ENCODE peak calls at places on chromosomes 1 and 21, in six cellular contexts. O is esophagus muscularis mucosa, I is H1, E is transverse colon, M is upper lobe of left lung, G is K562. T is an unnamed sample.
A peak's percentile ranks its signal among the peaks of the same experiment; 100 is the strongest.

GRCh38 chr1:162973381-162973795 is 95.8 kb upstream of the RGS4 start:
- DNase-seq in O (no peak), I (no peak), E (no peak), M (no peak), G (no peak), T (no peak)

GRCh38 chr1:231240531-231240882 is 505 bp upstream of the GNPAT start:
- DNase-seq in O (no peak), I (no peak), E (no peak), M (no peak), G (no peak), T (no peak)

GRCh38 chr1:201896951-201897391 is 8.3 kb downstream of the SHISA4 start:
- DNase-seq in O (no peak), I (no peak), E (peak; percentile 44), M (no peak), G (no peak), T (peak; percentile 40)

GRCh38 chr1:23807453-23807852 is 6.9 kb upstream of the GALE start:
- DNase-seq in O (no peak), I (no peak), E (no peak), M (no peak), G (no peak), T (no peak)

GRCh38 chr1:180675586-180675985 is 43.8 kb downstream of the XPR1 start:
- DNase-seq in O (no peak), I (no peak), E (no peak), M (no peak), G (no peak), T (no peak)

GRCh38 chr21:16460936-16461335 is 731.2 kb downstream of the USP25 start:
- DNase-seq in O (no peak), I (no peak), E (no peak), M (no peak), G (no peak), T (no peak)

GRCh38 chr1:224894915-224895314 is 34.6 kb upstream of the DNAH14 start:
- DNase-seq in O (peak; percentile 66), I (no peak), E (no peak), M (no peak), G (peak; percentile 39), T (no peak)

GRCh38 chr21:14259669-14260458 is 43.9 kb downstream of the RBM11 start:
- DNase-seq in O (no peak), I (no peak), E (no peak), M (no peak), G (peak; percentile 26), T (no peak)

GRCh38 chr21:42277593-42277992 is 37.6 kb downstream of the TFF3 start:
- DNase-seq in O (no peak), I (no peak), E (no peak), M (no peak), G (no peak), T (no peak)

GRCh38 chr1:28855046-28855445 is 43.1 kb downstream of the OPRD1 start:
- DNase-seq in O (no peak), I (no peak), E (no peak), M (no peak), G (no peak), T (no peak)

GRCh38 chr1:151547119-151547899 is 7.2 kb downstream of the TUFT1 start:
- DNase-seq in O (no peak), I (no peak), E (peak; percentile 81), M (no peak), G (no peak), T (peak; percentile 49)

GRCh38 chr21:43933680-43934079 is 68.7 kb downstream of the AGPAT3 start:
- DNase-seq in O (no peak), I (no peak), E (no peak), M (peak; percentile 65), G (no peak), T (no peak)

GRCh38 chr1:183812111-183812510 is 7.2 kb downstream of the RGL1 start:
- DNase-seq in O (no peak), I (no peak), E (no peak), M (no peak), G (no peak), T (no peak)

GRCh38 chr1:5980314-5981008 is 11.8 kb downstream of the NPHP4 start:
- DNase-seq in O (no peak), I (peak; percentile 66), E (no peak), M (no peak), G (peak; percentile 78), T (no peak)

GRCh38 chr1:111448918-111449702 is at the start of the genes ATP5PB and WDR77:
- DNase-seq in O (peak; percentile 99), I (peak; percentile 94), E (peak; percentile 95), M (peak; percentile 88), G (peak; percentile 97), T (peak; percentile 94)

GRCh38 chr1:89873757-89874156 is 52.9 kb downstream of the LRRC8D start:
- DNase-seq in O (no peak), I (no peak), E (no peak), M (no peak), G (no peak), T (no peak)

GRCh38 chr1:211944733-211945500 is 90.4 kb downstream of the INTS7 start:
- DNase-seq in O (no peak), I (peak; percentile 41), E (peak; percentile 74), M (no peak), G (no peak), T (no peak)

GRCh38 chr1:111743679-111744101 is 4.5 kb upstream of the INKA2 start:
- DNase-seq in O (peak; percentile 89), I (no peak), E (no peak), M (no peak), G (no peak), T (no peak)

GRCh38 chr1:32568929-32569328 is 29.7 kb downstream of the ZBTB8A start:
- DNase-seq in O (no peak), I (no peak), E (no peak), M (no peak), G (no peak), T (no peak)

GRCh38 chr21:39265603-39266002 is 47.8 kb downstream of the BRWD1 start:
- DNase-seq in O (no peak), I (no peak), E (no peak), M (no peak), G (no peak), T (no peak)

GRCh38 chr1:182993746-182994145 is 29.5 kb upstream of the LAMC1 start:
- DNase-seq in O (no peak), I (no peak), E (no peak), M (no peak), G (no peak), T (no peak)

GRCh38 chr1:181483084-181483559 is at the start of gene CACNA1E:
- DNase-seq in O (no peak), I (no peak), E (no peak), M (no peak), G (no peak), T (no peak)

GRCh38 chr1:1432566-1432950 is 2.9 kb upstream of the VWA1 start:
- DNase-seq in O (no peak), I (no peak), E (no peak), M (peak; percentile 76), G (no peak), T (peak; percentile 61)

GRCh38 chr1:1434131-1434811 is 1.2 kb upstream of the VWA1 start:
- DNase-seq in O (no peak), I (no peak), E (peak; percentile 53), M (peak; percentile 92), G (no peak), T (peak; percentile 82)

GRCh38 chr1:1431845-1432565 is 3.5 kb upstream of the VWA1 start:
- DNase-seq in O (no peak), I (no peak), E (peak; percentile 74), M (peak; percentile 82), G (peak; percentile 65), T (peak; percentile 57)

GRCh38 chr1:1433804-1434130 is 1.7 kb upstream of the VWA1 start:
- DNase-seq in O (no peak), I (no peak), E (no peak), M (no peak), G (no peak), T (peak; percentile 72)

DNA sequence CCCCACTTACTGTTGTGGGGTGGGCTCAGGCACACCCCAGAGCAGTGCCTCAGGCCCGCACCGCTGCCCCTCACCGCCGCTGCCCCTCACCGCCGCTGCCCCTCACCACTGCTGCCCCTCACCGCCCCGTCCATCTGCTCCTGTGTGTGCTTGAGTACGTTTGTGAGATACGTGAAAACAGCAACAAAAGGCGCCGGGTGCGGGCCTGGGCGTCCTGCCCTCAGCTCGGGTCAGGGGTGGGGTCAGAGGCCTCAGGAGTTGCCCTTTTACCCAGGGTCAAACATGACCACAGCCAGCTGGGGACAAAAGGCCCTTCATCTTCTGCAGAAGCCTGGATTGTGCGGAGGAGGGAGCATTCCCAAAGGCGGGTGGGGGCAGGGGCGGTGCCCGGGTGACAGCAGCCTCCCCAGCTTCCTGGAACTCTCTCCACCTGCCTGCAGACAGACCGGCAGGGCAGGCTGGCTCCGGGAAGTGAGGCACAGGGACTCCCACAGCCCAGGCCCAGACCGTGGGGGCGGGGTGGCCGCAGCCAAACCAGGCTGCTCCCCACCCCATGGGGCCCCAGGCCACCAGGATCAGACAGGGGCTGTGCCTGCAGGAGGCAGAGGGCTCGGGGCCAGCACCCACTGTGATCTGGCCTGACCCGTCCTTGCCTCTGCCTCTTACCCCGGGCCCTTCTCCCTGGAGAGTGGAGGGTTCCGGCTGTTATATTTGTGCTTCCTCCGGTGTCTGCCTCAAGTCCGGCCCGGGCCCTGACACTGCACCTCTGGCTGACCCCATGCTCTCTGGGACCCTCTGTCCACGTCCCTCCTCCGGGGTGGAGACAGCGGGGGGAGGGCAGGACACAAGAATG is 2.3 kb upstream of the VWA1 start:
- DNase-seq in O (peak; percentile 94), I (no peak), E (peak; percentile 93), M (peak; percentile 94), G (peak; percentile 90), T (peak; percentile 67)
- TF ChIP-seq EP300 in O (peak; percentile 93), I (no peak), E (peak; percentile 93), M (no peak), G (peak; percentile 59), T (no peak)

GRCh38 chr1:43073490-43074230 is 98.4 kb downstream of the EBNA1BP2 start:
- DNase-seq in O (no peak), I (peak; percentile 59), E (peak; percentile 79), M (no peak), G (peak; percentile 86), T (peak; percentile 70)
- H3K4me1 ChIP-seq in O (peaks cover 7% of the 10 kb centered on the region), I (peaks cover 18% of the 10 kb centered on the region), E (no peaks in the 10 kb centered on the region), M (peaks cover 9% of the 10 kb centered on the region), G (peaks cover 15% of the 10 kb centered on the region), T (peaks cover 2% of the 10 kb centered on the region)

DNA sequence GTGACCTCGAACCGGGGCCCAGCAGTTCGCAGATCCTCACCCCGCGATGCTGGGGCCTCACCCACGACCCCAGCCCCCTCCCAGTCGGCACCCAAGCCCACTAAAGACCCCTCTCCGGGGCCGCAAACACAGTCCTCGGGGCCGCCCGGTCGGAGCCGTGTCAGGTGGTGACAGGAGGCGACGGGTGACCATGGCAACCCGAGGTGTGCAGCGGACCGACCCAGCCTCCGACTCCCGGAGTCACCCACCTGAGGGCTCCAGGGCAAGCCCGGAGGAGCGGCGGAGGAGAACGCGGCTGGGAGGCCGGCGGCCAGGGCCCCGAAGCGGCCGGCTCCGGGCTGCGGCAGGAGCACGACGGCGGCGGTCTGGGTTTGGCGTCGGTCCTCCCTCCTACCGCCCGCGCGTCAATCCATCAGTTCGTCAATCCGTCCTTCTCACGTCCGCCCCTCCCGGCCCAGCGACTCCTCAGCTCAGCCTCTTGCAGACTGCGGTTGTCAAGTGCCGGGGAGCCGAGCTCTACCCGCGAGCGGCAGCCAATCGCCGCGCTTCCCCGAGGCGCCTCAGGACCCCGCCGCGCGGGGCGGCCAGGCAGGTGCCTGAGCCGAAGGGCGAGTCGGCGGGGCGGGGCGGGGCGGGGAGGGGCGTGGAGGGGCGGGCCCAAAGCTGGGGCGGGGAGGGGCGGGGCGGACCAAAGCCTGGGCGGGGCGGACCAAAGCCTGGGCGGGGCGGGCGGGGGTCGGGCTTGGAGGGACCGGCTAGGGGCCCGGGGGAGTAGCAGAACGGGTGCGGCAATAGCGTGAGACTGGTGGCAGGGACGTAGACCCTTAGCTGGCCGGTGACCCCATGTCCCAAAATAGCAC is at the start of gene WDR47:
- DNase-seq in O (peak; percentile 97), I (peak; percentile 88), E (peak; percentile 97), M (peak; percentile 99), G (peak; percentile 99), T (peak; percentile 92)
- TF ChIP-seq EP300 in O (no peak), I (no peak), E (no peak), M (no peak), G (no peak), T (no peak)

GRCh38 chr1:107548276-107548675 is 407.4 kb downstream of the NTNG1 start:
- DNase-seq in O (no peak), I (no peak), E (no peak), M (no peak), G (no peak), T (no peak)
- H3K4me1 ChIP-seq in O (no peaks in the 10 kb centered on the region), I (no peaks in the 10 kb centered on the region), E (no peaks in the 10 kb centered on the region), M (no peaks in the 10 kb centered on the region), G (no peaks in the 10 kb centered on the region), T (no peaks in the 10 kb centered on the region)